ENCODE peak calls at places on chromosomes 16 and 17, in four cellular contexts. V is body of pancreas, W is IMR-90, P is H54. A is an unnamed sample.

GRCh38 chr16:27114006-27114405 is 47.3 kb downstream of the C16orf82 start:
- DNase-seq in V (no peak), W (no peak), P (no peak), A (no peak)

GRCh38 chr17:2405247-2405926 is 4.5 kb upstream of the MNT start:
- DNase-seq in V (no peak), W (peak; percentile 94), P (no peak), A (no peak)

GRCh38 chr17:42913981-42914617 is 13.5 kb downstream of the G6PC1 start:
- DNase-seq in V (no peak), W (no peak), P (no peak), A (no peak)

GRCh38 chr16:89442588-89442987 is 47.8 kb downstream of the ANKRD11 start:
- DNase-seq in V (no peak), W (no peak), P (no peak), A (no peak)

GRCh38 chr16:1078579-1079021 is 6.1 kb downstream of the SSTR5 start:
- DNase-seq in V (peak; percentile 93), W (peak; percentile 54), P (peak; percentile 100), A (no peak)

GRCh38 chr17:28744104-28744801 is 442 bp downstream of the TRAF4 start:
- DNase-seq in V (peak; percentile 61), W (peak; percentile 41), P (no peak), A (peak; percentile 71)

GRCh38 chr17:16495561-16495960 is 3.6 kb upstream of the LRRC75A start:
- DNase-seq in V (no peak), W (no peak), P (no peak), A (no peak)

GRCh38 chr17:18314059-18314730 is 599 bp downstream of the TOP3A start:
- DNase-seq in V (peak; percentile 23), W (peak; percentile 5), P (no peak), A (peak; percentile 77)

GRCh38 chr17:50604470-50604869 is 30.2 kb upstream of the ABCC3 start:
- DNase-seq in V (peak; percentile 39), W (peak; percentile 28), P (no peak), A (no peak)

GRCh38 chr17:75878174-75878998 is at the start of gene TRIM47:
- DNase-seq in V (peak; percentile 73), W (peak; percentile 49), P (peak; percentile 77), A (peak; percentile 55)

GRCh38 chr17:82318772-82319606 is 1.6 kb upstream of the CD7 start:
- DNase-seq in V (no peak), W (no peak), P (no peak), A (no peak)

GRCh38 chr16:73066927-73067670 is 19.2 kb upstream of the ZFHX3 start:
- DNase-seq in V (no peak), W (peak; percentile 75), P (no peak), A (no peak)

GRCh38 chr16:73069581-73070262 is 21.8 kb upstream of the ZFHX3 start:
- DNase-seq in V (no peak), W (no peak), P (no peak), A (no peak)

GRCh38 chr16:73066321-73066926 is 18.5 kb upstream of the ZFHX3 start:
- DNase-seq in V (no peak), W (no peak), P (no peak), A (no peak)

GRCh38 chr16:73067671-73068545 is 20.0 kb upstream of the ZFHX3 start:
- DNase-seq in V (no peak), W (no peak), P (no peak), A (no peak)

GRCh38 chr16:73068546-73069401 is 20.8 kb upstream of the ZFHX3 start:
- DNase-seq in V (peak; percentile 69), W (peak; percentile 99), P (no peak), A (no peak)
- TF ChIP-seq POLR2A in V (peak; percentile 52), W (peak; percentile 73), P (peak; percentile 15), A (no peak)

GRCh38 chr17:69709441-69709840 is 294.9 kb downstream of the MAP2K6 start:
- DNase-seq in V (no peak), W (no peak), P (no peak), A (no peak)
- TF ChIP-seq POLR2A in V (no peak), W (no peak), P (no peak), A (no peak)

GRCh38 chr17:47064684-47065083 is 85.6 kb upstream of the RPRML start:
- DNase-seq in V (no peak), W (no peak), P (no peak), A (no peak)

GRCh38 chr17:47063475-47063874 is 84.4 kb upstream of the RPRML start:
- DNase-seq in V (no peak), W (no peak), P (no peak), A (no peak)

GRCh38 chr17:47066095-47066494 is 87.0 kb upstream of the RPRML start:
- DNase-seq in V (no peak), W (no peak), P (no peak), A (no peak)

GRCh38 chr17:47072881-47073280 is 93.8 kb upstream of the RPRML start:
- DNase-seq in V (no peak), W (peak; percentile 33), P (no peak), A (no peak)

DNA sequence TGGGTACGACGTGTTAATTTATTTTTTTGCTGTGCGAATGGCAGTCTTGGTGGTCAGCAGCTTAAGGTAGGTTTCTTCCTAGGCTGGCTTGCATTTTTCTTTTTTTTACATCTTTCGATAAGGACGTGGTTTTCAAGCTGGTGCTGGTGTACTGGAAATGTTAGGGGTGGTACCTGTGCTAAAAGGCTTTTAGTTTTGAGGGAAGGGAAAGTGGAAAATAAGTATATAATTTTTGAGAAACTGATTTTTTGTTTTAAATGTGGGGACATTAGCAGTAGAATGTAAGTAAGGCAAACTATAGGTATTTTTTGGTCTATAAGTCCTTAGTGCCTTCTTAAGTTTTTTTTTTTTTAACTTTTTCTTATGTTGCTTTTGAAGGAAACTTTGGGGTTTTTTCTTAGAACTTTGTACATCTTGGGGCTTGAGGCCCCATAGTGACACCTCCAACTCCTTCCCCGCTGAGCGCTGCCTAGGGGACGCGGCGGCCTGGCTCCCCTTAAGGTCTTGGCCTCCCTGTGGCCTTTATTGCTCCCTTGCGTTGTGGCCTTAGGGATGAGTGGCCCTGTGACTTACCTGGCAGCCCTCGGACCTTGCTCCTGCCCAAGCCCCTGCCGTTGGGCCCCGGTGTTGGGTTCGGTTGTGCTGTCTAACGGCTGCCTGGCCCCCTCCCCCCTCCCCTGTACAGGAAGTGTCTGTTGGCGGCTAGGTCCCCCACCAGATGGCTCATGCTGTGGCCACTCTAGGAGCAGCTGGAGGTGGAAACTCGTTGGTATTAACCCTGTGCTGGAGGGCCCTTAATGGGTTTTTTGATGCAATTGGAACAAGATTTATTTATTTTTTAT is 88.0 kb upstream of the RPRML start:
- DNase-seq in V (peak; percentile 82), W (peak; percentile 93), P (peak; percentile 94), A (peak; percentile 95)
- TF ChIP-seq POLR2A in V (peak; percentile 78), W (peak; percentile 89), P (peak; percentile 88), A (peak; percentile 94)

DNA sequence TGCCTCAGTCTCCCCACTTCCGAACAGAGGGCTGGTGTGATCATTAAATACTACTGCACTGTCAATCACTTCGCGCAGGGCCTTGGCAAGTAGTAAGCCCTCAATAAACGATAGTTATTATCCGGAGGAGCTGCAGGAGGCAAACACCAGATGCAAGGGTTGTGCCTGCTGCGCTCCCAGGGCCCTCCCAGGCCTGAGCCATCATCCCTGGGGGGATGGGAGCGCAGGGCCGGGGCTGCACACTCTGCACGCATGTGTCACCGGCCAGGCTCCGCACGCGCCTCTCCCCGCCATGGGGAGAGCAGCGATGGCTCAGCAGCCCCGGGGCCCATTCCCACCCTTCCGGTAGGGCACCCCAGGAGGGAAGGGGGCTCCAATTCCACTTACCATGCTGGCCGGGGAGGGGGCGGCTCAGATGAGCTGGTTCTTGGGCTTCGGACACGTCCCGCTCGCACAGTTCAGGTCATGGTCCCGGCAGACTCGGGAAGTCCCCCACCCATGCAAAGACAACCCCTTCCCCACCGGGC is 723 bp downstream of the XPO6 start:
- DNase-seq in V (peak; percentile 63), W (peak; percentile 75), P (peak; percentile 77), A (peak; percentile 87)
- TF ChIP-seq POLR2A in V (peak; percentile 18), W (no peak), P (peak; percentile 62), A (peak; percentile 40)

DNA sequence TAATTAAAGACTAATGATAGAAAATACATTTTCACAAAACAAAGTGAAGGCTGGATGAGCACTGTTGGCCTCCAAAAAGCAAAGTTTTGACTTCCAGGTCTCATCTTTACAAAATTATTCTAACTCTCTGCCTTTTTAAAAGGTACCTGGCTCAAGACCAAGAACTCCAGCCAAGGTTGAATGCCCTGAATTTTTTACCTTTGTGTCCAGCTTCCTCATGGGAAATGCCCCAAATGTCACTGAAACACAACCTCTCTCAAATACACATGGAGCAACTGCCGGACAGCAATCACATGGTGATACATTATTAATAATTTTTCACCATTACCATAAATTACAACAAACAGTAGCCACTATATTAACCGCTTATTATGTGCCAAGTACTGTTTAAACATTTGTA is 32.2 kb downstream of the ADAMTS18 start:
- DNase-seq in V (no peak), W (no peak), P (no peak), A (no peak)
- TF ChIP-seq POLR2A in V (no peak), W (no peak), P (no peak), A (no peak)

GRCh38 chr16:66695935-66696668 is 441 bp downstream of the CMTM4 start:
- DNase-seq in V (peak; percentile 76), W (no peak), P (no peak), A (no peak)

GRCh38 chr16:66695474-66695934 is 1.0 kb downstream of the CMTM4 start:
- DNase-seq in V (no peak), W (no peak), P (no peak), A (no peak)

GRCh38 chr16:66699898-66700297 is 3.4 kb upstream of the CMTM4 start:
- DNase-seq in V (no peak), W (no peak), P (no peak), A (no peak)

GRCh38 chr16:66698046-66698445 is 1.5 kb upstream of the CMTM4 start:
- DNase-seq in V (no peak), W (no peak), P (no peak), A (no peak)

GRCh38 chr16:66696669-66697630 is at the start of gene CMTM4:
- DNase-seq in V (peak; percentile 90), W (peak; percentile 80), P (peak; percentile 91), A (peak; percentile 82)
- TF ChIP-seq POLR2A in V (peak; percentile 31), W (no peak), P (peak; percentile 25), A (no peak)

DNA sequence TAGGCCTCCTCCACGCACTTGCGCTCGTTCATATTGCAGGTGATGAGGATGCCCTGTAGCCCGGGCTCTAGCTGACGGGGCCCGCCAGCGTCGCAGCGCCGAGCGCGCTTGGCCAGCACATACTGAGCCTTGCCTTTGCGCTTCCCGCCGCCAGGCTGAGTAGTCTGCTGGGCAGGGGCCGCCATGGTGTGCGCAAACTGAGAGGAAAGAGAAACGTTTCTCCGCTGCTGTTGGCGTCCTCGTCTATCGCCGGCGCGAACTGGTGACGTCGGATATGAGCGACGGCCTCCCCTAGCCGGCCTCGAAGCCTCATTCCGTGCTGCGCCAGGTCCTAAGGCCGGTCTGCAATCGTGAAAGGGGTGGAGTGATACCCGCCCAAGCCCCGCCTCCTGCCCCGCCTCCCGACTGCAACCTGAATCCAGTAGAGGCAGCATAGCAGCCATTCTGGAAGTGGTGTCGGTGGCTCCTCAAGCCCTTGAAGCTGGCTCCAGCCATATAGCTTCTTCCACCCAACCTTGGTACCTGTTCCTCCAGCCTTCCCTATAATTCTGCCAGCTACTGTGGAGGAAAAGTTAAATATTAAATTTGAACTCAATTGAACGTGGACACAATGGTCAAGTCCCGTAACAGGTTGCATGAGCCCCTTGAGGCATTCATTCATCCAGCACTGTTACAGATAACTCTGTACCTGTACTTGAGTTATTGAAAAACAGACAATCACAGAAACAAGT is at the start of gene THUMPD1:
- DNase-seq in V (peak; percentile 98), W (peak; percentile 94), P (peak; percentile 92), A (peak; percentile 98)
- TF ChIP-seq POLR2A in V (peak; percentile 92), W (peak; percentile 68), P (peak; percentile 73), A (peak; percentile 92)

A was measured in erythroblast.